ENCODE peak calls at places on chromosomes 4 and X, in four cellular contexts. One of them, this sample, is unnamed.

GRCh38 chr4:8506373-8507250 is 66.0 kb downstream of the TRMT44 start:
- ATAC-seq in left lung: peak; percentile 70
- ATAC-seq in heart left ventricle: peak; percentile 61
- ATAC-seq in lower lobe of right lung: peak; percentile 65
- ATAC-seq in this sample: peak; percentile 89

GRCh38 chrX:139864613-139865012 is 68.2 kb downstream of the ATP11C start:
- ATAC-seq in left lung: no peak
- ATAC-seq in heart left ventricle: no peak
- ATAC-seq in lower lobe of right lung: no peak
- ATAC-seq in this sample: no peak

GRCh38 chr4:84857296-84857695 is 109.2 kb downstream of the WDFY3 start:
- ATAC-seq in left lung: no peak
- ATAC-seq in heart left ventricle: no peak
- ATAC-seq in lower lobe of right lung: no peak
- ATAC-seq in this sample: no peak

GRCh38 chrX:150547511-150548115 is 20.8 kb upstream of the MTM1 start:
- ATAC-seq in left lung: peak; percentile 97
- ATAC-seq in heart left ventricle: peak; percentile 92
- ATAC-seq in lower lobe of right lung: peak; percentile 96
- ATAC-seq in this sample: peak; percentile 89

GRCh38 chr4:61214680-61215079 is 14.6 kb downstream of the ADGRL3 start:
- ATAC-seq in left lung: no peak
- ATAC-seq in heart left ventricle: no peak
- ATAC-seq in lower lobe of right lung: no peak
- ATAC-seq in this sample: no peak

GRCh38 chr4:80011636-80012236 is 61.3 kb downstream of the ANTXR2 start:
- ATAC-seq in left lung: no peak
- ATAC-seq in heart left ventricle: no peak
- ATAC-seq in lower lobe of right lung: no peak
- ATAC-seq in this sample: peak; percentile 62

GRCh38 chrX:15405846-15406245 is 21.6 kb upstream of the VEGFD start:
- ATAC-seq in left lung: no peak
- ATAC-seq in heart left ventricle: peak; percentile 72
- ATAC-seq in lower lobe of right lung: no peak
- ATAC-seq in this sample: peak; percentile 54

GRCh38 chr4:100977274-100977673 is 370.1 kb downstream of the PPP3CA start:
- ATAC-seq in left lung: no peak
- ATAC-seq in heart left ventricle: no peak
- ATAC-seq in lower lobe of right lung: no peak
- ATAC-seq in this sample: no peak

GRCh38 chrX:74603040-74603439 is 11.4 kb downstream of the RLIM start:
- ATAC-seq in left lung: no peak
- ATAC-seq in heart left ventricle: peak; percentile 15
- ATAC-seq in lower lobe of right lung: no peak
- ATAC-seq in this sample: no peak

GRCh38 chr4:152709675-152710438 is 30.1 kb upstream of the TMEM154 start:
- ATAC-seq in left lung: no peak
- ATAC-seq in heart left ventricle: no peak
- ATAC-seq in lower lobe of right lung: no peak
- ATAC-seq in this sample: no peak

GRCh38 chr4:152705918-152706317 is 26.1 kb upstream of the TMEM154 start:
- ATAC-seq in left lung: no peak
- ATAC-seq in heart left ventricle: no peak
- ATAC-seq in lower lobe of right lung: no peak
- ATAC-seq in this sample: no peak

GRCh38 chr4:152708806-152709205 is 29.0 kb upstream of the TMEM154 start:
- ATAC-seq in left lung: no peak
- ATAC-seq in heart left ventricle: no peak
- ATAC-seq in lower lobe of right lung: no peak
- ATAC-seq in this sample: no peak

GRCh38 chr4:152707632-152708031 is 27.8 kb upstream of the TMEM154 start:
- ATAC-seq in left lung: no peak
- ATAC-seq in heart left ventricle: no peak
- ATAC-seq in lower lobe of right lung: no peak
- ATAC-seq in this sample: no peak

DNA sequence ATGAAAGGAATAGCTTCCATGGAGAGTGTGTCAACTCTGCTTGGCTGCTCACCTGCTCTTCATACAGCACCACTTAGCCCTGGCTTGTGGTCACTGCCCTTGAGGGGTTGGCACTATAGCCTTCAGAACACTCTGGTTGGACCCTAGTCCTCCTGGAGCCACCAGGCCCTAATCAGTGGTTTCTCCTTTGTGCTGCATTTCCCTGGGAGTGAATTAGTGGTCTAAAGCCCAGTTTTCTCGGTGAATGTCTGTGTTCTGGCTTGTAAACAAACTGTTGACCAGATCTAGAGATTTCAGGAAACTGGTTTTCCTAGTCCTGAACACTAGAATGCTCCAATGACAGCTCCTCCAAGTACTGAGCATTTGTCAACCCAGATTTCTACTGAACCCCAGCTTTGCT is 28.6 kb upstream of the TMEM154 start:
- ATAC-seq in left lung: no peak
- ATAC-seq in heart left ventricle: no peak
- ATAC-seq in lower lobe of right lung: no peak
- ATAC-seq in this sample: no peak
- H3K27ac ChIP-seq in left lung: no peak overlapping the region
- H3K27ac ChIP-seq in heart left ventricle: no peak overlapping the region
- H3K27ac ChIP-seq in lower lobe of right lung: no peak overlapping the region
- H3K27ac ChIP-seq in this sample: no peak overlapping the region

GRCh38 chr4:57085278-57085677 is 24.9 kb downstream of the IGFBP7 start:
- ATAC-seq in left lung: no peak
- ATAC-seq in heart left ventricle: no peak
- ATAC-seq in lower lobe of right lung: no peak
- ATAC-seq in this sample: no peak
- H3K36me3 ChIP-seq in left lung: no peaks in the 10 kb centered on the region
- H3K36me3 ChIP-seq in heart left ventricle: peaks cover 9% of the 10 kb centered on the region
- H3K36me3 ChIP-seq in lower lobe of right lung: no peaks in the 10 kb centered on the region
- H3K36me3 ChIP-seq in this sample: no peaks in the 10 kb centered on the region

DNA sequence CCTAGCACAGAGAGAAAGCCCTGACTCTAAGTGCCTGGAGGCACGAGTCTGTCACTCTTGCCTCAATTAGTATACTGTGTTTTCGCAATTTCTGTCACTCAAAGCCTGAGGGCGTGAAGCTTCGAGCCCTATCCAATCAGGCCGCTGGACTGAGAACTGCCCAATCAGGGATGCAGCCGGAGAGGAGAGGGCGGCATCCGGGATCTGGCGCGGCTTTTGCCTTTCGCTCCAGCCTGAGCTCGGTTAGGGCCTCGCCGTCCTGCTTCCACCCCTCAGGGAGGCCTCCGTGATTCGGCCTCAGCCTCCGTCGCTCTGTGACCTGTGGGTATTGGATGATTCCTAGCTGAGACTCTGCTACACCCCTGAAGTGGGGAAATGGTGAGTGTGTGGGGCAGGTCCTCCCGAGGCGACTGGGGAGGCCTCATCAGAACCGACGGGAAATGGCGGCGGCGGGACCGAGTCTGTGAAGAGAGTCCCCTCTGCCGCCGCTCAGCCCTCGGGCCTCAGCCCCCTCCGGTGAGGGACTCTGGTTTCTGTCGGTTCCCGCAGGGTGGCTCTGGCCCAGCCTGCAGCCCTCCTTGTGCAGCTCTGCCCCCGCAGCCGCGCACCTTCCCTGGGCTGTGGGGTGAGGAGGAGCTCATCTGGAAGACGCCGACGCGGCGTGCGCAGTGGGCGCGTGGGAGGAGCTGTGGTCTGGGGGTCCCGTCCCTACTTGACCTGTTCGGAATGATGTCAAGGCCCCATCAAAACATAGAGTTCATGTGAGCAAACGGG is 48.5 kb downstream of the ZNF141 start:
- ATAC-seq in left lung: no peak
- ATAC-seq in heart left ventricle: no peak
- ATAC-seq in lower lobe of right lung: no peak
- ATAC-seq in this sample: no peak
- H3K9me3 ChIP-seq in left lung: peaks cover 100% of the 10 kb centered on the region
- H3K9me3 ChIP-seq in heart left ventricle: peaks cover 7% of the 10 kb centered on the region
- H3K9me3 ChIP-seq in lower lobe of right lung: peaks cover 98% of the 10 kb centered on the region
- H3K9me3 ChIP-seq in this sample: peaks cover 98% of the 10 kb centered on the region

GRCh38 chr4:158895797-158896442 is 127.1 kb downstream of the FNIP2 start:
- ATAC-seq in left lung: peak; percentile 87
- ATAC-seq in heart left ventricle: no peak
- ATAC-seq in lower lobe of right lung: peak; percentile 52
- ATAC-seq in this sample: no peak
- H3K27ac ChIP-seq in left lung: no peak overlapping the region
- H3K27ac ChIP-seq in heart left ventricle: no peak overlapping the region
- H3K27ac ChIP-seq in lower lobe of right lung: no peak overlapping the region
- H3K27ac ChIP-seq in this sample: peak overlapping the region; percentile 19

GRCh38 chr4:55405073-55405472 is 9.3 kb downstream of the TMEM165 start:
- ATAC-seq in left lung: no peak
- ATAC-seq in heart left ventricle: no peak
- ATAC-seq in lower lobe of right lung: no peak
- ATAC-seq in this sample: no peak
- H3K36me3 ChIP-seq in left lung: no peaks in the 10 kb centered on the region
- H3K36me3 ChIP-seq in heart left ventricle: peaks cover 58% of the 10 kb centered on the region
- H3K36me3 ChIP-seq in lower lobe of right lung: peaks cover 63% of the 10 kb centered on the region
- H3K36me3 ChIP-seq in this sample: no peaks in the 10 kb centered on the region

GRCh38 chr4:1250921-1251772 is 2.2 kb upstream of the CTBP1 start:
- ATAC-seq in left lung: no peak
- ATAC-seq in heart left ventricle: no peak
- ATAC-seq in lower lobe of right lung: no peak
- ATAC-seq in this sample: no peak
- H3K9me3 ChIP-seq in left lung: peaks cover 13% of the 10 kb centered on the region
- H3K9me3 ChIP-seq in heart left ventricle: no peaks in the 10 kb centered on the region
- H3K9me3 ChIP-seq in lower lobe of right lung: no peaks in the 10 kb centered on the region
- H3K9me3 ChIP-seq in this sample: no peaks in the 10 kb centered on the region

GRCh38 chr4:45647823-45648222 is 476.0 kb downstream of the GABRG1 start:
- ATAC-seq in left lung: no peak
- ATAC-seq in heart left ventricle: no peak
- ATAC-seq in lower lobe of right lung: no peak
- ATAC-seq in this sample: no peak
- H3K27ac ChIP-seq in left lung: no peak overlapping the region
- H3K27ac ChIP-seq in heart left ventricle: no peak overlapping the region
- H3K27ac ChIP-seq in lower lobe of right lung: no peak overlapping the region
- H3K27ac ChIP-seq in this sample: no peak overlapping the region